ENCODE peak calls at places on chromosome 11, in four cellular contexts. T is kidney glomerular epithelial cell, F is AG08396, G is NCI-H460. M is an unnamed sample.

GRCh38 chr11:78203184-78203583 is 14.5 kb downstream of the USP35 start:
- DNase-seq in T (no peak), F (no peak), G (no peak), M (peak; percentile 69)

GRCh38 chr11:120121914-120122473 is 15.9 kb downstream of the TRIM29 start:
- DNase-seq in T (peak; percentile 31), F (no peak), G (no peak), M (no peak)

GRCh38 chr11:40713083-40713482 is 746.4 kb downstream of the LRRC4C start:
- DNase-seq in T (no peak), F (no peak), G (no peak), M (no peak)

GRCh38 chr11:41532413-41532812 is 73.0 kb upstream of the LRRC4C start:
- DNase-seq in T (no peak), F (no peak), G (no peak), M (no peak)

GRCh38 chr11:75598264-75598663 is 36.2 kb downstream of the SERPINH1 start:
- DNase-seq in T (no peak), F (no peak), G (no peak), M (no peak)

GRCh38 chr11:63846897-63847296 is 8.0 kb downstream of the MARK2 start:
- DNase-seq in T (no peak), F (no peak), G (no peak), M (no peak)

GRCh38 chr11:28003615-28004014 is 104.3 kb downstream of the KIF18A start:
- DNase-seq in T (no peak), F (no peak), G (no peak), M (no peak)

GRCh38 chr11:22479133-22479690 is 141.0 kb downstream of the SLC17A6 start:
- DNase-seq in T (no peak), F (no peak), G (no peak), M (no peak)

GRCh38 chr11:2798951-2799761 is 86.4 kb downstream of the CDKN1C start:
- DNase-seq in T (peak; percentile 70), F (peak; percentile 50), G (no peak), M (no peak)